ENCODE peak calls at places on chromosomes 3 and 15, in four cellular contexts. B is GM12878, E is HL-60, F is K562. K is an unnamed sample.

GRCh38 chr3:53346514-53346913 is 829 bp downstream of the DCP1A start:
- DNase-seq in E (no peak), F (peak), B (no peak), K (no peak)

GRCh38 chr3:174337227-174337626 is 521.9 kb upstream of the NAALADL2 start:
- DNase-seq in E (peak), B (no peak), F (no peak), K (no peak)

GRCh38 chr3:37856381-37856780 is 5.3 kb upstream of the CTDSPL start:
- DNase-seq in B (no peak), E (no peak), F (no peak), K (no peak)

GRCh38 chr3:67118122-67118521 is 120.0 kb downstream of the KBTBD8 start:
- DNase-seq in B (no peak), F (no peak), E (no peak), K (no peak)

GRCh38 chr15:98733098-98733497 is 84.8 kb downstream of the IGF1R start:
- DNase-seq in F (no peak), B (no peak), E (no peak), K (no peak)

GRCh38 chr3:115581347-115582135 is 41.8 kb upstream of the GAP43 start:
- DNase-seq in B (no peak), F (no peak), E (no peak), K (no peak)

GRCh38 chr3:69838696-69839515 is 99.6 kb downstream of the MITF start:
- DNase-seq in F (no peak), E (no peak), B (no peak), K (no peak)

GRCh38 chr3:18779704-18780103 is 354.6 kb upstream of the SATB1 start:
- DNase-seq in F (no peak), E (no peak), B (no peak), K (no peak)

GRCh38 chr15:73952913-73953750 is 26.9 kb downstream of the LOXL1 start:
- DNase-seq in B (no peak), E (no peak), F (no peak), K (peak)

GRCh38 chr3:66499881-66500574 is 794 bp downstream of the LRIG1 start:
- DNase-seq in F (no peak), B (no peak), E (no peak), K (peak)

GRCh38 chr3:117606860-117607259 is 897.3 kb downstream of the TUSC7 start:
- DNase-seq in B (no peak), E (no peak), F (no peak), K (no peak)

GRCh38 chr15:49154799-49155109 is 645 bp downstream of the COPS2 start:
- DNase-seq in E (peak), B (no peak), F (no peak), K (no peak)

GRCh38 chr3:174533286-174533685 is 325.8 kb upstream of the NAALADL2 start:
- DNase-seq in F (no peak), B (no peak), E (no peak), K (no peak)

GRCh38 chr15:80906159-80906775 is 83.4 kb downstream of the MESD start:
- DNase-seq in F (peak), E (no peak), B (no peak), K (no peak)

GRCh38 chr3:30886888-30887287 is 7.6 kb downstream of the GADL1 start:
- DNase-seq in E (no peak), B (no peak), F (no peak), K (no peak)

GRCh38 chr3:28077566-28077965 is 163.9 kb upstream of the CMC1 start:
- DNase-seq in F (no peak), B (no peak), E (no peak), K (no peak)

GRCh38 chr15:48601095-48601494 is 44.4 kb downstream of the FBN1 start:
- DNase-seq in B (no peak), E (no peak), F (no peak), K (no peak)

GRCh38 chr3:111246967-111247760 is 175.5 kb downstream of the NECTIN3 start:
- DNase-seq in B (no peak), E (no peak), F (no peak), K (no peak)

GRCh38 chr15:54304321-54304720 is 326.1 kb downstream of the UNC13C start:
- DNase-seq in E (no peak), B (no peak), F (no peak), K (no peak)

DNA sequence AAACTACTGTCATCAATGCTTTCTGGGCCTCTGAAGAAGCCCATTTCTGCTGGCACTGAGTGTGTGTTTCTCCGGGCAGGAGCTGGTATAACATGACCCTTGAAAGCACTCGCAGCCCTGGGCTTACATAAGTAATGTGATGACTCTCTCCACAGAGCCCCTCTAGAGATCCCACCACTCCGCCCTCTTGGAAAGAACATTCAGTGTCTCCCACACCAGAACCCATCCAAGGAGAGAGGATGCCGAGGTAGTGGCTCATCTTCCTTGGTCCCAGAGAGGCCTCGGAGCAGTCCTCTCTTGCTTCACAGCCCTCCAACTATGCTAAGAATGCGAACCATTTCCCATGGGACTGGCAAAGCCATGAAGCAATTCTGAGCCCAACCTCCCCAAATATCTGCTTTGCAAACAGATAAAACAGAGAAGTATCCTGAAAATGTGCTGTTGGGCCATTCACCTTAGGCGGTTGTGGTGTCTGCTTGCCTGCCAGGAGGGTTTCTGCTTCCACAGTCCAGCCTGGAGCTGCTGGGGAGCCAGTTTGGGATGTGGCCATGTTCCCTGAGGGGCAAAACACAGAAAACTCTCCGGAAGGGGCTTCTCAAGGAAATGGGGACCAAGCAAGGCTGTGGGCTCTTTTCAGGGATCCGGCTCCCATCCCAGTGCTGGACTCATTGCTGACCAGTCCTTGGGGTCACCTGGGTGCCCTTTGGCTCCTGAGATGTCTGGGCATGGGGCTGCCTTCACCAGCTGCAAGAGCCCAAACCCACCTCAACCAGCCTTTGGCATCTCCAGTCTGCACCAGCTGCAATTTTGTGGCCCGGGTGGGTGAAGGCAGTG is 47.3 kb downstream of the AMOTL2 start:
- DNase-seq in B (no peak), F (no peak), E (no peak), K (no peak)
- TF ChIP-seq POLR2AphosphoS5 in B (no peak), F (no peak), E (no peak), K (no peak)

GRCh38 chr15:71195242-71195641 is 80.0 kb downstream of the THSD4 start:
- DNase-seq in F (no peak), B (no peak), E (no peak), K (no peak)
- TF ChIP-seq SPI1 in F (no peak), B (no peak), E (no peak), K (no peak)

DNA sequence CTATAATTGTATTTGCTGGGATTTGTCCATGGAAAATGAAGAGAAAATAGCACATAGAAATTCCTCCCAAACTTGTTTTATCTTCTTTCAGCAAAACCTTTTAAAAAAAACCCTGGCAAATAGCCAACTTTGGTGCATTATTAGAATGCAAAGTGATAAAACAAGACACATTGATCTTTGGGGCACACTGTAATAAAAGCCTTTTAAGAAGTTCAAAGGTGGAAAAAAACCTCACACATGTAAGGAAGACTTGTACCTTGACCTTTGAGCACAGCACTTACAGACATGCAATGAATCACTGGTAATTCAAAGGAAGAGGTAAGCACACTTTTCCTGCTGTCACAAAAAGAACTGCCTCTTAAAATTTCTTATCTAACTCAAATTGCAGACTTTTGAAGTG is 8.0 kb upstream of the MORC1 start:
- DNase-seq in B (no peak), F (no peak), E (no peak), K (no peak)
- TF ChIP-seq POLR2AphosphoS5 in B (no peak), F (no peak), E (no peak), K (no peak)

DNA sequence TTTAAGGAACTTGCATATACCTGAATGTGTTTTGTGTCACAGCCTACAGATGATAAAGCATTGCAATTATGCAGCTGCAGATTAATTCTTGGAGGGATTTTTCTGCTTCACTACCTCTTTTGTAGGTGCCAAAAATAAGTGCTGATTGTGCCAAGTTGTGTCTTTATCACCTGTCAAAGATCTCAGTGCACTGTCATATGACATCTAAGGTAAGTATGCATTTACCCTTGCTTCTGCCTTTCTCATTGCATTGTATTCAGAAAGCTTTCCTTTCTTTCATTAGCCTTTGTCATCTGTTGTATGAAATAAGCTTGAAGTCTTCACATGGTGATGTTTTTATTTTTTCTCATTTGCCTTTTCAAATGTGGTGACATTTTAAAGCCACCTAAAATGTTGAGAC is 382.0 kb upstream of the EPHA3 start:
- DNase-seq in B (no peak), F (no peak), E (no peak), K (no peak)
- TF ChIP-seq SPI1 in B (no peak), F (no peak), E (no peak), K (no peak)

GRCh38 chr3:126910231-126910630 is 72.7 kb upstream of the PLXNA1 start:
- DNase-seq in B (no peak), F (no peak), E (no peak), K (no peak)

GRCh38 chr3:126912027-126912422 is 70.9 kb upstream of the PLXNA1 start:
- DNase-seq in F (no peak), B (no peak), E (no peak), K (no peak)

GRCh38 chr3:126912491-126913195 is 70.3 kb upstream of the PLXNA1 start:
- DNase-seq in B (no peak), F (no peak), E (no peak), K (no peak)

GRCh38 chr3:126913524-126913923 is 69.4 kb upstream of the PLXNA1 start:
- DNase-seq in F (no peak), B (no peak), E (no peak), K (no peak)

GRCh38 chr3:126911162-126912026 is 71.5 kb upstream of the PLXNA1 start:
- DNase-seq in F (peak), B (peak), E (peak), K (peak)
- TF ChIP-seq POLR2AphosphoS5 in F (peak), B (peak), E (peak), K (peak)

GRCh38 chr3:170307998-170308398 is 49.5 kb upstream of the SKIL start:
- DNase-seq in B (no peak), E (no peak), F (peak), K (no peak)

GRCh38 chr3:170306015-170306414 is 51.5 kb upstream of the SKIL start:
- DNase-seq in F (no peak), E (no peak), B (no peak), K (no peak)

GRCh38 chr3:170309044-170309443 is 48.5 kb upstream of the SKIL start:
- DNase-seq in F (no peak), B (no peak), E (no peak), K (no peak)
- TF ChIP-seq SPI1 in F (peak), B (no peak), E (peak), K (no peak)

GRCh38 chr3:45119824-45120614 is 26.2 kb downstream of the CDCP1 start:
- DNase-seq in E (no peak), B (no peak), F (no peak), K (no peak)

GRCh38 chr3:45118615-45119062 is 27.5 kb downstream of the CDCP1 start:
- DNase-seq in E (no peak), B (no peak), F (no peak), K (no peak)

GRCh38 chr3:45123841-45124269 is 22.3 kb downstream of the CDCP1 start:
- DNase-seq in E (no peak), F (no peak), B (no peak), K (no peak)

GRCh38 chr3:45123030-45123429 is 23.1 kb downstream of the CDCP1 start:
- DNase-seq in E (no peak), F (no peak), B (peak), K (no peak)

GRCh38 chr3:45120615-45121158 is 25.5 kb downstream of the CDCP1 start:
- DNase-seq in E (no peak), B (no peak), F (no peak), K (no peak)
- TF ChIP-seq POLR2AphosphoS5 in E (no peak), B (no peak), F (no peak), K (no peak)

K was measured in GM12891.